ENCODE peak calls at places on chromosomes 4 and X, in five cellular contexts. C, F, M, P and A are unnamed samples.

GRCh38 chr4:107721436-107722090 is 1.5 kb upstream of the PAPSS1 start:
- DNase-seq in C (no peak), F (no peak), M (no peak), P (peak), A (no peak)

GRCh38 chr4:100742045-100742444 is 224.2 kb upstream of the EMCN start:
- DNase-seq in C (no peak), F (no peak), M (peak), P (no peak), A (no peak)

GRCh38 chrX:2577844-2578444 is 77.2 kb upstream of the DHRSX start:
- DNase-seq in C (no peak), F (no peak), M (no peak), P (no peak), A (no peak)

GRCh38 chr4:23382880-23383279 is 507.0 kb downstream of the PPARGC1A start:
- DNase-seq in C (no peak), F (no peak), M (no peak), P (no peak), A (no peak)

GRCh38 chrX:10633722-10634121 is 13.3 kb upstream of the MID1 start:
- DNase-seq in C (no peak), F (no peak), M (peak), P (no peak), A (no peak)

GRCh38 chr4:98996056-98996941 is 778 bp downstream of the METAP1 start:
- DNase-seq in C (no peak), F (no peak), M (peak), P (no peak), A (peak)

GRCh38 chr4:25953740-25954139 is 39.7 kb downstream of the SMIM20 start:
- DNase-seq in C (no peak), F (no peak), M (no peak), P (no peak), A (no peak)

GRCh38 chrX:41558531-41558930 is 111.4 kb downstream of the NYX start:
- DNase-seq in C (no peak), F (no peak), M (peak), P (no peak), A (no peak)

GRCh38 chr4:69995526-69996016 is at the start of gene STATH:
- DNase-seq in C (no peak), F (no peak), M (peak), P (no peak), A (no peak)

GRCh38 chr4:163991268-163991667 is 496.8 kb downstream of the TMA16 start:
- DNase-seq in C (no peak), F (no peak), M (no peak), P (no peak), A (no peak)

GRCh38 chr4:40848981-40849380 is 99.2 kb downstream of the NSUN7 start:
- DNase-seq in C (no peak), F (no peak), M (no peak), P (no peak), A (no peak)

GRCh38 chr4:973431-974397 is at the start of gene DGKQ:
- DNase-seq in C (peak), F (peak), M (peak), P (peak), A (peak)